ENCODE peak calls at places on chromosomes 4 and X, in seven cellular contexts. B, X, V, O, U, K and H are unnamed samples.

GRCh38 chrX:138411048-138411447 is 300.5 kb downstream of the FGF13 start:
- DNase-seq in B (no peak), X (no peak), V (no peak), O (no peak), U (no peak), K (no peak), H (no peak)

GRCh38 chr4:111027526-111027925 is 404.6 kb upstream of the PITX2 start:
- DNase-seq in B (peak; percentile 19), X (no peak), V (no peak), O (peak; percentile 90), U (no peak), K (no peak), H (no peak)

GRCh38 chr4:143286733-143287570 is 49.7 kb upstream of the GAB1 start:
- DNase-seq in B (peak; percentile 36), X (no peak), V (no peak), O (peak; percentile 74), U (no peak), K (no peak), H (no peak)

GRCh38 chrX:40705658-40706312 is 29.6 kb downstream of the MED14 start:
- DNase-seq in B (no peak), X (no peak), V (no peak), O (no peak), U (no peak), K (no peak), H (no peak)

GRCh38 chr4:73832651-73833237 is 3.7 kb upstream of the CXCL6 start:
- DNase-seq in B (no peak), X (no peak), V (no peak), O (peak; percentile 69), U (no peak), K (no peak), H (no peak)

GRCh38 chr4:186624951-186625350 is 69.6 kb upstream of the MTNR1A start:
- DNase-seq in B (peak; percentile 39), X (no peak), V (no peak), O (peak; percentile 94), U (no peak), K (no peak), H (no peak)

GRCh38 chr4:183399616-183400015 is 44.8 kb upstream of the CDKN2AIP start:
- DNase-seq in B (no peak), X (no peak), V (no peak), O (no peak), U (no peak), K (no peak), H (no peak)

GRCh38 chr4:22514431-22514830 is 1.4 kb downstream of the ADGRA3 start:
- DNase-seq in B (no peak), X (no peak), V (no peak), O (peak; percentile 24), U (no peak), K (no peak), H (no peak)

GRCh38 chr4:185201983-185202962 is 1.5 kb downstream of the CFAP97 start:
- DNase-seq in B (peak; percentile 23), X (no peak), V (no peak), O (peak; percentile 48), U (no peak), K (no peak), H (no peak)

GRCh38 chrX:110045421-110045820 is 42.5 kb downstream of the TMEM164 start:
- DNase-seq in B (no peak), X (peak; percentile 50), V (no peak), O (no peak), U (no peak), K (no peak), H (no peak)

GRCh38 chrX:7996414-7996813 is 69.2 kb upstream of the PNPLA4 start:
- DNase-seq in B (peak; percentile 13), X (peak; percentile 19), V (no peak), O (peak; percentile 39), U (no peak), K (peak; percentile 62), H (no peak)